ENCODE peak calls at places on chromosomes 4 and X, in five cellular contexts. C is neural progenitor cell, X is left ventricle myocardium inferior, O is sigmoid colon, U is spleen. Y is an unnamed sample.

GRCh38 chrX:30220646-30221045 is 5.3 kb downstream of the MAGEB2 start:
- DNase-seq in C (no peak), X (no peak), O (no peak), U (no peak), Y (no peak)

GRCh38 chr4:184826315-184827266 is 823 bp upstream of the ACSL1 start:
- DNase-seq in C (peak; percentile 21), X (peak; percentile 47), O (peak; percentile 73), U (peak; percentile 92), Y (peak; percentile 16)

GRCh38 chrX:6718766-6719165 is 183.8 kb upstream of the VCX3A start:
- DNase-seq in C (no peak), X (no peak), O (no peak), U (no peak), Y (no peak)

GRCh38 chr4:36385951-36386561 is 104.6 kb downstream of the DTHD1 start:
- DNase-seq in C (no peak), X (no peak), O (no peak), U (no peak), Y (no peak)

GRCh38 chr4:7335363-7336066 is 99.2 kb downstream of the PSAPL1 start:
- DNase-seq in C (peak; percentile 85), X (peak; percentile 44), O (no peak), U (peak; percentile 80), Y (peak; percentile 4)

GRCh38 chr4:127501103-127501502 is 131.7 kb upstream of the INTU start:
- DNase-seq in C (no peak), X (no peak), O (no peak), U (no peak), Y (peak; percentile 42)

GRCh38 chr4:39729557-39729956 is 31.6 kb downstream of the UBE2K start:
- DNase-seq in C (no peak), X (no peak), O (no peak), U (no peak), Y (peak; percentile 38)

GRCh38 chrX:4876268-4876667 is 1162.8 kb upstream of the PRKX start:
- DNase-seq in C (no peak), X (no peak), O (no peak), U (no peak), Y (no peak)

GRCh38 chrX:144896323-144896722 is 351.0 kb upstream of the SPANXN1 start:
- DNase-seq in C (peak; percentile 3), X (no peak), O (no peak), U (no peak), Y (no peak)

GRCh38 chrX:102067966-102068723 is 57.3 kb upstream of the TCEAL2 start:
- DNase-seq in C (peak; percentile 2), X (no peak), O (no peak), U (no peak), Y (peak; percentile 16)

GRCh38 chrX:40550069-40550468 is 30.7 kb upstream of the ATP6AP2 start:
- DNase-seq in C (no peak), X (no peak), O (no peak), U (no peak), Y (no peak)

GRCh38 chr4:110704748-110705439 is 82.0 kb upstream of the PITX2 start:
- DNase-seq in C (no peak), X (no peak), O (no peak), U (no peak), Y (no peak)

GRCh38 chr4:121696140-121696640 is 590 bp downstream of the ANXA5 start:
- DNase-seq in C (peak; percentile 44), X (peak; percentile 80), O (peak; percentile 94), U (peak; percentile 91), Y (peak; percentile 85)

GRCh38 chr4:152534541-152535231 is 1.2 kb downstream of the FBXW7 start:
- DNase-seq in C (peak; percentile 61), X (peak; percentile 38), O (no peak), U (peak; percentile 95), Y (no peak)

GRCh38 chr4:126777649-126778048 is 855.1 kb upstream of the INTU start:
- DNase-seq in C (no peak), X (no peak), O (no peak), U (no peak), Y (peak; percentile 94)

GRCh38 chrX:31981546-31982062 is 909.8 kb upstream of the FTHL17 start:
- DNase-seq in C (no peak), X (no peak), O (no peak), U (no peak), Y (no peak)

GRCh38 chr4:537436-538264 is 38.4 kb downstream of the TMEM271 start:
- DNase-seq in C (no peak), X (no peak), O (no peak), U (peak; percentile 68), Y (no peak)

GRCh38 chrX:70494441-70494840 is 49.8 kb downstream of the DLG3 start:
- DNase-seq in C (no peak), X (no peak), O (no peak), U (no peak), Y (peak; percentile 20)

GRCh38 chrX:107324493-107325310 is 118.3 kb downstream of the DNAAF6 start:
- DNase-seq in C (peak; percentile 89), X (no peak), O (peak; percentile 58), U (peak; percentile 78), Y (peak; percentile 4)

GRCh38 chr4:2261110-2261852 is 628 bp downstream of the MXD4 start:
- DNase-seq in C (peak; percentile 74), X (peak; percentile 67), O (peak; percentile 73), U (peak; percentile 94), Y (peak; percentile 34)

GRCh38 chr4:2260336-2261109 is 1.4 kb downstream of the MXD4 start:
- DNase-seq in C (no peak), X (peak; percentile 22), O (peak; percentile 74), U (peak; percentile 89), Y (no peak)

GRCh38 chr4:2258091-2259035 is 3.5 kb downstream of the MXD4 start:
- DNase-seq in C (no peak), X (peak; percentile 14), O (no peak), U (peak; percentile 79), Y (no peak)

GRCh38 chr4:2259036-2259540 is 2.8 kb downstream of the MXD4 start:
- DNase-seq in C (no peak), X (peak; percentile 15), O (peak; percentile 63), U (no peak), Y (no peak)

GRCh38 chr4:2259541-2260267 is 2.2 kb downstream of the MXD4 start:
- DNase-seq in C (no peak), X (peak; percentile 14), O (peak; percentile 68), U (peak; percentile 78), Y (no peak)
- H3K4me1 ChIP-seq in C (peaks cover 26% of the 10 kb centered on the region), X (peaks cover 91% of the 10 kb centered on the region), O (no peaks in the 10 kb centered on the region), U (peaks cover 87% of the 10 kb centered on the region), Y (peaks cover 6% of the 10 kb centered on the region)

GRCh38 chr4:168839758-168840385 is 170.2 kb downstream of the CBR4 start:
- DNase-seq in C (no peak), X (no peak), O (no peak), U (no peak), Y (no peak)
- H3K4me1 ChIP-seq in C (peaks cover 17% of the 10 kb centered on the region), X (peaks cover 99% of the 10 kb centered on the region), O (no peaks in the 10 kb centered on the region), U (peaks cover 38% of the 10 kb centered on the region), Y (peaks cover 37% of the 10 kb centered on the region)

DNA sequence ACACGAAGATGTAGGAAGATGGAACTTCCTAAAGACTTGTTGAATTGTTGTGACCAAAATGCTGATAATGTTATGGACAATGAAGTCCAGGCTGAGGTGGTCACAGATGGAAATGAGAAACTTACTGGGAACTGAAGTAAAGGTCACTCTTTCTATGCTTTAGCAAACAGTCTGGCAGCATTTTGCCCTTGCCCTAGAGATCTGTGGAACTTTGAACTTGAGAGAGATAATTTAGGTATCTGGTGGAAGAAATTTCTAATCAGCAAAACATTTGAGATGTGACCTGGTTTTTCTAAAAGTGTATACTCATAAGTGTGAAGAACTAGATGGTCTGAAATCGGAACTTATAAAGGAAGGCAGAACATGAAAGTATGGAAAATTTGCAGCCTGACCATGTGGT is 1785.9 kb downstream of the PCDH7 start:
- DNase-seq in C (no peak), X (no peak), O (no peak), U (no peak), Y (no peak)
- H3K4me1 ChIP-seq in C (no peaks in the 10 kb centered on the region), X (no peaks in the 10 kb centered on the region), O (no peaks in the 10 kb centered on the region), U (no peaks in the 10 kb centered on the region), Y (no peaks in the 10 kb centered on the region)

GRCh38 chr4:1779588-1780382 is 13.3 kb upstream of the FGFR3 start:
- DNase-seq in C (no peak), X (no peak), O (no peak), U (no peak), Y (no peak)

GRCh38 chr4:1776521-1777161 is 16.5 kb upstream of the FGFR3 start:
- DNase-seq in C (no peak), X (no peak), O (no peak), U (no peak), Y (no peak)

GRCh38 chr4:1780435-1780834 is 12.7 kb upstream of the FGFR3 start:
- DNase-seq in C (no peak), X (no peak), O (no peak), U (no peak), Y (no peak)

GRCh38 chr4:1777822-1778641 is 15.1 kb upstream of the FGFR3 start:
- DNase-seq in C (peak; percentile 97), X (no peak), O (no peak), U (no peak), Y (no peak)

GRCh38 chr4:1778642-1779392 is 14.3 kb upstream of the FGFR3 start:
- DNase-seq in C (no peak), X (no peak), O (no peak), U (no peak), Y (no peak)
- H3K4me1 ChIP-seq in C (peaks cover 35% of the 10 kb centered on the region), X (peaks cover 5% of the 10 kb centered on the region), O (no peaks in the 10 kb centered on the region), U (no peaks in the 10 kb centered on the region), Y (peaks cover 6% of the 10 kb centered on the region)

GRCh38 chrX:110049096-110049495 is 46.2 kb downstream of the TMEM164 start:
- DNase-seq in C (no peak), X (no peak), O (no peak), U (no peak), Y (no peak)
- H3K4me1 ChIP-seq in C (peaks cover 47% of the 10 kb centered on the region), X (peaks cover 19% of the 10 kb centered on the region), O (no peaks in the 10 kb centered on the region), U (no peaks in the 10 kb centered on the region), Y (no peaks in the 10 kb centered on the region)

GRCh38 chrX:19866626-19867410 is 20.6 kb downstream of the SH3KBP1 start:
- DNase-seq in C (no peak), X (no peak), O (no peak), U (no peak), Y (no peak)

GRCh38 chrX:19863237-19864223 is 23.9 kb downstream of the SH3KBP1 start:
- DNase-seq in C (no peak), X (no peak), O (no peak), U (no peak), Y (peak; percentile 29)

GRCh38 chrX:19865567-19866363 is 21.6 kb downstream of the SH3KBP1 start:
- DNase-seq in C (no peak), X (no peak), O (no peak), U (peak; percentile 57), Y (no peak)

GRCh38 chrX:19862634-19863236 is 24.7 kb downstream of the SH3KBP1 start:
- DNase-seq in C (no peak), X (no peak), O (no peak), U (no peak), Y (no peak)

DNA sequence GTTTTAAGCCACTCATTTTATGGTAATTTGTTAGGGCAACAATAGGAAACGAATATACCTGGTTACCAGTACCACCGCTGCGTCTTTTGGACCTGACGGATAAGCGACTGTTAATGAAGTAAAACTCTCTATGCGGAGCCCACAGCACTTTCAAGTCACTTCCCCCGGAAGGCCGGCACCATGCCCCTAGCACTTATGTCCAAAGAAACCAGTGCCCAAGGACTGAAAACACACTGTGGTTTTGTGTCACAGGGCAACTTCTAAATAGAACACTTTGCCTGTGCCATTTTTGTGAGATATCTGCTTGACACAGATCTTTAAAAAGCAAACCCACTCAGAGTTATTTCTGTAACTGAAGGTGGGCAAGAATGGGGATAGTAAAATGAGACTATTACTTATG is 22.7 kb downstream of the SH3KBP1 start:
- DNase-seq in C (no peak), X (no peak), O (no peak), U (no peak), Y (no peak)
- H3K4me1 ChIP-seq in C (no peaks in the 10 kb centered on the region), X (peaks cover 24% of the 10 kb centered on the region), O (no peaks in the 10 kb centered on the region), U (peaks cover 100% of the 10 kb centered on the region), Y (peaks cover 13% of the 10 kb centered on the region)

GRCh38 chr4:150381671-150382427 is 200.1 kb upstream of the MAB21L2 start:
- DNase-seq in C (no peak), X (no peak), O (no peak), U (no peak), Y (peak; percentile 52)
- H3K4me1 ChIP-seq in C (peaks cover 19% of the 10 kb centered on the region), X (peaks cover 6% of the 10 kb centered on the region), O (no peaks in the 10 kb centered on the region), U (no peaks in the 10 kb centered on the region), Y (peaks cover 4% of the 10 kb centered on the region)